ENCODE peak calls at places on chromosomes 11 and 22, in nine cellular contexts. J is activated naive CD4-positive, alpha-beta T cell treated with Interleukin-2 at 50 U/mL for 16 hours; Y is stimulated activated CD4-positive, alpha-beta T cell treated with anti-CD3 and anti-CD28 coated beads, Interleukin-1b, Interleukin-23, amount 100 ng/mL, for 1 hour; U is NCI-H1417; K is iris pigment epithelial cell; S is mesenchymal stem cell; L is HT1080; V is left ventricle myocardium inferior; A is ACHN. O is an unnamed sample.

GRCh38 chr11:111185259-111185658 is 60.3 kb upstream of the POU2AF2 start:
- DNase-seq in K (peak), Y (no peak), J (no peak), S (peak), U (no peak), L (no peak), V (no peak), A (no peak), O (no peak)

GRCh38 chr11:116257092-116257491 is 515.7 kb downstream of the BUD13 start:
- DNase-seq in U (no peak), J (no peak), L (no peak), A (no peak), K (no peak), S (no peak), Y (no peak), V (no peak), O (no peak)

GRCh38 chr22:45453764-45454163 is 40.3 kb downstream of the RIBC2 start:
- DNase-seq in S (no peak), J (no peak), U (no peak), Y (no peak), A (no peak), L (no peak), K (no peak), V (no peak), O (no peak)

GRCh38 chr11:66190776-66191175 is 77.7 kb upstream of the RAB1B start:
- DNase-seq in K (no peak), J (no peak), L (no peak), V (no peak), A (no peak), U (no peak), S (no peak), Y (no peak), O (no peak)

GRCh38 chr11:35347921-35348331 is 71.4 kb downstream of the SLC1A2 start:
- DNase-seq in A (no peak), K (peak), Y (no peak), S (no peak), U (no peak), V (no peak), L (no peak), J (no peak), O (no peak)

GRCh38 chr22:26235792-26236191 is 66.5 kb downstream of the SEZ6L start:
- DNase-seq in V (no peak), U (no peak), J (no peak), Y (no peak), A (no peak), S (no peak), K (no peak), L (no peak), O (no peak)

GRCh38 chr11:1181858-1182535 is 24.2 kb downstream of the MUC5AC start:
- DNase-seq in Y (no peak), L (no peak), V (no peak), S (no peak), K (no peak), U (peak), A (no peak), J (no peak), O (no peak)

GRCh38 chr11:114131366-114131963 is 72.0 kb downstream of the ZBTB16 start:
- DNase-seq in K (peak), S (peak), L (no peak), J (peak), A (no peak), U (peak), Y (no peak), V (no peak), O (no peak)

GRCh38 chr11:9672288-9672916 is 8.5 kb downstream of the SWAP70 start:
- DNase-seq in L (no peak), S (peak), K (peak), V (no peak), J (no peak), A (no peak), Y (no peak), U (peak), O (peak)

O was measured in amniotic epithelial cell.